ENCODE peak calls at places on chromosomes 3 and 15, in five cellular contexts. One of them, this sample, is unnamed.

GRCh38 chr3:187958432-187959003 is 195.4 kb upstream of the LPP start:
- DNase-seq in body of pancreas: no peak
- DNase-seq in fibroblast of lung: no peak
- DNase-seq in GM23338: no peak
- DNase-seq in GM12878: no peak
- DNase-seq in this sample: no peak

GRCh38 chr15:42108808-42109207 is 14.4 kb upstream of the PLA2G4D start:
- DNase-seq in fibroblast of lung: no peak
- DNase-seq in GM12878: no peak
- DNase-seq in GM23338: no peak
- DNase-seq in body of pancreas: no peak
- DNase-seq in this sample: no peak

GRCh38 chr3:193788189-193788946 is 195.4 kb downstream of the OPA1 start:
- DNase-seq in body of pancreas: peak
- DNase-seq in GM12878: peak
- DNase-seq in GM23338: peak
- DNase-seq in fibroblast of lung: peak
- DNase-seq in this sample: peak

GRCh38 chr3:137583256-137583655 is 180.9 kb upstream of the SOX14 start:
- DNase-seq in GM23338: no peak
- DNase-seq in fibroblast of lung: no peak
- DNase-seq in body of pancreas: no peak
- DNase-seq in GM12878: no peak
- DNase-seq in this sample: no peak

GRCh38 chr15:51030649-51031316 is 63.9 kb downstream of the TNFAIP8L3 start:
- DNase-seq in GM12878: no peak
- DNase-seq in fibroblast of lung: peak
- DNase-seq in GM23338: no peak
- DNase-seq in body of pancreas: peak
- DNase-seq in this sample: peak

GRCh38 chr15:50137330-50137761 is 18.3 kb upstream of the ATP8B4 start:
- DNase-seq in body of pancreas: no peak
- DNase-seq in GM12878: no peak
- DNase-seq in GM23338: no peak
- DNase-seq in fibroblast of lung: peak
- DNase-seq in this sample: peak

GRCh38 chr3:31219131-31219843 is 313.4 kb upstream of the STT3B start:
- DNase-seq in fibroblast of lung: peak
- DNase-seq in GM23338: no peak
- DNase-seq in body of pancreas: no peak
- DNase-seq in GM12878: peak
- DNase-seq in this sample: peak

GRCh38 chr15:69609176-69609575 is 156.6 kb downstream of the RPLP1 start:
- DNase-seq in fibroblast of lung: peak
- DNase-seq in GM12878: no peak
- DNase-seq in GM23338: no peak
- DNase-seq in body of pancreas: no peak
- DNase-seq in this sample: peak

GRCh38 chr15:60901647-60902046 is 327.5 kb downstream of the RORA start:
- DNase-seq in GM12878: peak
- DNase-seq in body of pancreas: no peak
- DNase-seq in GM23338: no peak
- DNase-seq in fibroblast of lung: no peak
- DNase-seq in this sample: no peak

GRCh38 chr3:134378384-134378783 is 4.1 kb upstream of the AMOTL2 start:
- DNase-seq in body of pancreas: peak
- DNase-seq in GM23338: peak
- DNase-seq in fibroblast of lung: no peak
- DNase-seq in GM12878: no peak
- DNase-seq in this sample: peak

GRCh38 chr3:36172699-36173098 is 207.6 kb upstream of the STAC start:
- DNase-seq in body of pancreas: no peak
- DNase-seq in fibroblast of lung: no peak
- DNase-seq in GM12878: no peak
- DNase-seq in GM23338: no peak
- DNase-seq in this sample: no peak

GRCh38 chr3:176313426-176313825 is 883.9 kb downstream of the TBL1XR1 start:
- DNase-seq in body of pancreas: no peak
- DNase-seq in GM23338: no peak
- DNase-seq in GM12878: no peak
- DNase-seq in fibroblast of lung: no peak
- DNase-seq in this sample: no peak

GRCh38 chr3:120802916-120803315 is 60.4 kb downstream of the GTF2E1 start:
- DNase-seq in GM12878: no peak
- DNase-seq in body of pancreas: no peak
- DNase-seq in GM23338: no peak
- DNase-seq in fibroblast of lung: no peak
- DNase-seq in this sample: peak

GRCh38 chr3:50862221-50862620 is 187.5 kb downstream of the DOCK3 start:
- DNase-seq in GM23338: peak
- DNase-seq in fibroblast of lung: no peak
- DNase-seq in body of pancreas: no peak
- DNase-seq in GM12878: no peak
- DNase-seq in this sample: no peak

GRCh38 chr15:96207377-96208006 is 123.0 kb upstream of the NR2F2 start:
- DNase-seq in GM12878: no peak
- DNase-seq in GM23338: no peak
- DNase-seq in body of pancreas: no peak
- DNase-seq in fibroblast of lung: no peak
- DNase-seq in this sample: no peak

GRCh38 chr3:126982125-126982521 is 792 bp upstream of the PLXNA1 start:
- DNase-seq in body of pancreas: no peak
- DNase-seq in fibroblast of lung: peak
- DNase-seq in GM23338: peak
- DNase-seq in GM12878: peak
- DNase-seq in this sample: no peak

GRCh38 chr3:113111308-113111707 is 100.0 kb upstream of the BOC start:
- DNase-seq in fibroblast of lung: peak
- DNase-seq in body of pancreas: no peak
- DNase-seq in GM23338: no peak
- DNase-seq in GM12878: no peak
- DNase-seq in this sample: no peak

GRCh38 chr3:176663819-176664218 is 533.5 kb downstream of the TBL1XR1 start:
- DNase-seq in GM23338: peak
- DNase-seq in GM12878: no peak
- DNase-seq in body of pancreas: peak
- DNase-seq in fibroblast of lung: peak
- DNase-seq in this sample: peak

GRCh38 chr3:121895121-121895520 is 920 bp downstream of the SLC15A2 start:
- DNase-seq in fibroblast of lung: no peak
- DNase-seq in body of pancreas: peak
- DNase-seq in GM12878: no peak
- DNase-seq in GM23338: peak
- DNase-seq in this sample: no peak

GRCh38 chr15:79994651-79995050 is 23.7 kb upstream of the BCL2A1 start:
- DNase-seq in GM12878: no peak
- DNase-seq in fibroblast of lung: peak
- DNase-seq in body of pancreas: no peak
- DNase-seq in GM23338: no peak
- DNase-seq in this sample: peak

GRCh38 chr15:52289629-52290081 is 5.9 kb downstream of the MYO5C start:
- DNase-seq in fibroblast of lung: peak
- DNase-seq in GM23338: peak
- DNase-seq in body of pancreas: no peak
- DNase-seq in GM12878: no peak
- DNase-seq in this sample: no peak

GRCh38 chr15:52291204-52291603 is 4.4 kb downstream of the MYO5C start:
- DNase-seq in GM12878: peak
- DNase-seq in body of pancreas: no peak
- DNase-seq in GM23338: no peak
- DNase-seq in fibroblast of lung: no peak
- DNase-seq in this sample: no peak

GRCh38 chr15:52288986-52289385 is 6.6 kb downstream of the MYO5C start:
- DNase-seq in fibroblast of lung: no peak
- DNase-seq in GM23338: no peak
- DNase-seq in body of pancreas: no peak
- DNase-seq in GM12878: no peak
- DNase-seq in this sample: no peak

GRCh38 chr15:52290800-52291199 is 4.8 kb downstream of the MYO5C start:
- DNase-seq in GM12878: no peak
- DNase-seq in GM23338: no peak
- DNase-seq in body of pancreas: no peak
- DNase-seq in fibroblast of lung: no peak
- DNase-seq in this sample: no peak

GRCh38 chr15:52290329-52290728 is 5.3 kb downstream of the MYO5C start:
- DNase-seq in body of pancreas: no peak
- DNase-seq in fibroblast of lung: no peak
- DNase-seq in GM23338: no peak
- DNase-seq in GM12878: peak
- DNase-seq in this sample: no peak
- H3K4me3 ChIP-seq in body of pancreas: no peak
- H3K4me3 ChIP-seq in fibroblast of lung: no peak
- H3K4me3 ChIP-seq in GM23338: no peak
- H3K4me3 ChIP-seq in GM12878: no peak
- H3K4me3 ChIP-seq in this sample: no peak

GRCh38 chr3:46163551-46163981 is 44.5 kb downstream of the CCR1 start:
- DNase-seq in fibroblast of lung: no peak
- DNase-seq in GM23338: no peak
- DNase-seq in body of pancreas: no peak
- DNase-seq in GM12878: no peak
- DNase-seq in this sample: no peak
- TF ChIP-seq CTCF in fibroblast of lung: no peak
- TF ChIP-seq CTCF in GM23338: no peak
- TF ChIP-seq CTCF in body of pancreas: no peak
- TF ChIP-seq CTCF in GM12878: no peak
- TF ChIP-seq CTCF in this sample: no peak

DNA sequence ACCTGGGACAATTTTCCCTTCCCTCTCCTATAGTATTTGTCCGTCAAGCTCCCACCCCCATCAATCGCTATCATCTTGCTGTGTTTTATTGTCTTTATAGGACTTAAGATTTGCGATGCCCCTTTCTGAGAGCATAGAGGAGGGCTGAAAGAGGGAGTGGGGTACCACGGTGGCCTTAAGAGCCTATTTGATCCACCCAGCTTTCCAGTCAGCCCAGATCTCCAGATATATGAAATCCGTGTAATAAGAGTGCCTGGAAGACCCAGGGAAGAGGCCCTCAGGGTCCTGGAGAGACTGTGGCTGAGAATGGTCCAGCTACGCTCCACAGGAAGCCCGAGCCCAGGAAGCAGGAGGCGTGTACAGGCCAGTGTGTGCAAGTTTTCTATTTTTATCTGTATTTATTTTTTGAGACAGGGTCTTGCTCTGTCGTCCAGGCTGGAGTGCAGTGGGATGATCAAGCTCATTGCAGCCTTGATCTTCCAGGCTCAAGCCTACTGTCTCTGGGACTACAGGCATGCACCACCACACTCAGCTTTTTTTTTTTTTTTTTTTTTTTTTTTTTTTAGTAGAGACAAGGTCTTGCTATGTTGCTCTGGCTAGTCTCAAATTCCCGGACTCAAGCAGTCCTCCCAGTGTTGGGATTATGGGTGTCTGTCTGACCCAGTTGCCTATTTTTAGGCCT is 964 bp upstream of the NCKIPSD start:
- DNase-seq in body of pancreas: no peak
- DNase-seq in GM12878: no peak
- DNase-seq in GM23338: no peak
- DNase-seq in fibroblast of lung: no peak
- DNase-seq in this sample: no peak
- H3K4me3 ChIP-seq in body of pancreas: no peak
- H3K4me3 ChIP-seq in GM12878: no peak
- H3K4me3 ChIP-seq in GM23338: peak
- H3K4me3 ChIP-seq in fibroblast of lung: no peak
- H3K4me3 ChIP-seq in this sample: no peak

GRCh38 chr3:43692971-43693370 is 2.2 kb downstream of the ABHD5 start:
- DNase-seq in body of pancreas: no peak
- DNase-seq in fibroblast of lung: no peak
- DNase-seq in GM12878: no peak
- DNase-seq in GM23338: no peak
- DNase-seq in this sample: peak

GRCh38 chr3:43689766-43690399 is 855 bp upstream of the ABHD5 start:
- DNase-seq in body of pancreas: no peak
- DNase-seq in fibroblast of lung: no peak
- DNase-seq in GM23338: no peak
- DNase-seq in GM12878: no peak
- DNase-seq in this sample: no peak

GRCh38 chr3:43692085-43692484 is 1.3 kb downstream of the ABHD5 start:
- DNase-seq in body of pancreas: no peak
- DNase-seq in fibroblast of lung: no peak
- DNase-seq in GM23338: no peak
- DNase-seq in GM12878: no peak
- DNase-seq in this sample: no peak

GRCh38 chr3:43690400-43691119 is at the start of gene ABHD5:
- DNase-seq in GM23338: peak
- DNase-seq in body of pancreas: peak
- DNase-seq in fibroblast of lung: peak
- DNase-seq in GM12878: peak
- DNase-seq in this sample: peak

DNA sequence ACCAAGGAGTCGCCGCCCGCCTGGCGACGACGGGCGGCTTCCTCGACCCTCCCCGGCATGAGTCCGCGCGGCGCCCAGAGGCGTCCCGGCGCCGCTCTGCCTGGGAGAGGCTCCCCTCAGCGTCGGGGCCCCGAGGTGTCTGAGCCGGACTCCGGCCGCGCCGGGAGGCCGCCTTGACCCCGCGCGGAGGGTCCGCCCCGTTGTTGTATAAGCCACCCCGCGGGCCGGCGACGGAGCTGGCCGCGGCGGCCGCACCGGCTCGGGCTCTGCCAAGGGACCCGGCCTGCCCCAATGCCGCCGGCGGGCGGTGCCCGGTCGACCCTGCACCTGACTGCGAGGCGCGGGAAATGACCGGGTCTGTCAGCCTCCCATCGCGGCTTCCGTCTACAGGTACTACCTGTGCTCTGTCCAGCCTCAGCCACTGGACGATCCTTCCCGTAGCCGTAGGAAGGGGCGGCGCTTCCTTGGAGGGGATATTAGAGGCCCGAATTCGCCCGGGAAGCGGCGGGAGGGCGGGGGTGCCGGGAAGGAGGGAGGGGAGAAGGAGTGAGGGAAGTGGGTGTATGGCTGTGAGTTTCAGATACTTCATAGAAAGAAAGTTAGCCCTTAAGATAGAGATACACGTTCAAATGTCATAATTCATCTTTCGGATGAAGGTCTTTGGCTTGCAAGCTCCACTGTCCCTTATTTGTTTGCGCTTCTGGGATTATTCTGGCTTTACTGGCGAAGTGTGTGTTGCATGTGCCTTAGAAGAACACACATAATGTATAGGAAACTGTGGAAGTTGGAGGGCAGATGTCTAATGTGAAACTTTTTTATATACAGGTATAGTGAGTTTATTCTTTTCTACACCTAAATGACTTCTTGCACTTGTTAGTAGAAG is 623 bp downstream of the ABHD5 start:
- DNase-seq in GM23338: peak
- DNase-seq in fibroblast of lung: peak
- DNase-seq in body of pancreas: peak
- DNase-seq in GM12878: no peak
- DNase-seq in this sample: peak
- TF ChIP-seq CTCF in GM23338: no peak
- TF ChIP-seq CTCF in fibroblast of lung: no peak
- TF ChIP-seq CTCF in body of pancreas: no peak
- TF ChIP-seq CTCF in GM12878: no peak
- TF ChIP-seq CTCF in this sample: no peak

This sample was measured in cardiac fibroblast.